ENCODE peak calls at places on chromosome 1, in six cellular contexts. One of them, this sample, is unnamed.

GRCh38 chr1:29162476-29163138 is 19.1 kb downstream of the SRSF4 start:
- DNase-seq in right atrium auricular region: peak
- DNase-seq in hepatocyte: no peak
- DNase-seq in WTC11: no peak
- DNase-seq in neural progenitor cell: no peak
- DNase-seq in tibial nerve: no peak
- DNase-seq in this sample: no peak

GRCh38 chr1:3207217-3207848 is 138.3 kb downstream of the PRDM16 start:
- DNase-seq in tibial nerve: no peak
- DNase-seq in WTC11: no peak
- DNase-seq in right atrium auricular region: no peak
- DNase-seq in hepatocyte: no peak
- DNase-seq in neural progenitor cell: no peak
- DNase-seq in this sample: no peak

GRCh38 chr1:171366816-171367215 is 52.8 kb downstream of the FMO4 start:
- DNase-seq in WTC11: no peak
- DNase-seq in neural progenitor cell: no peak
- DNase-seq in right atrium auricular region: no peak
- DNase-seq in hepatocyte: no peak
- DNase-seq in tibial nerve: no peak
- DNase-seq in this sample: no peak

GRCh38 chr1:25569599-25570458 is 26.4 kb downstream of the LDLRAP1 start:
- DNase-seq in hepatocyte: no peak
- DNase-seq in tibial nerve: no peak
- DNase-seq in neural progenitor cell: no peak
- DNase-seq in right atrium auricular region: no peak
- DNase-seq in WTC11: no peak
- DNase-seq in this sample: no peak

GRCh38 chr1:157829210-157829609 is 9.3 kb upstream of the FCRL1 start:
- DNase-seq in neural progenitor cell: no peak
- DNase-seq in tibial nerve: no peak
- DNase-seq in hepatocyte: no peak
- DNase-seq in WTC11: no peak
- DNase-seq in right atrium auricular region: no peak
- DNase-seq in this sample: no peak

GRCh38 chr1:113659010-113659409 is 100.3 kb downstream of the PHTF1 start:
- DNase-seq in tibial nerve: no peak
- DNase-seq in WTC11: no peak
- DNase-seq in neural progenitor cell: no peak
- DNase-seq in right atrium auricular region: no peak
- DNase-seq in hepatocyte: no peak
- DNase-seq in this sample: no peak

GRCh38 chr1:109890115-109890953 is 20.3 kb upstream of the CSF1 start:
- DNase-seq in tibial nerve: no peak
- DNase-seq in right atrium auricular region: no peak
- DNase-seq in neural progenitor cell: no peak
- DNase-seq in WTC11: no peak
- DNase-seq in hepatocyte: no peak
- DNase-seq in this sample: no peak

GRCh38 chr1:21251773-21252471 is 38.3 kb downstream of the ECE1 start:
- DNase-seq in hepatocyte: peak
- DNase-seq in neural progenitor cell: no peak
- DNase-seq in tibial nerve: no peak
- DNase-seq in WTC11: no peak
- DNase-seq in right atrium auricular region: peak
- DNase-seq in this sample: no peak

GRCh38 chr1:155982106-155982505 is 3.8 kb upstream of the ARHGEF2 start:
- DNase-seq in hepatocyte: no peak
- DNase-seq in neural progenitor cell: no peak
- DNase-seq in right atrium auricular region: no peak
- DNase-seq in WTC11: no peak
- DNase-seq in tibial nerve: no peak
- DNase-seq in this sample: no peak

GRCh38 chr1:240491156-240491555 is 120.8 kb downstream of the GREM2 start:
- DNase-seq in WTC11: no peak
- DNase-seq in right atrium auricular region: no peak
- DNase-seq in hepatocyte: no peak
- DNase-seq in neural progenitor cell: no peak
- DNase-seq in tibial nerve: no peak
- DNase-seq in this sample: no peak

GRCh38 chr1:207423560-207424292 is 30.4 kb upstream of the CR2 start:
- DNase-seq in hepatocyte: peak
- DNase-seq in tibial nerve: no peak
- DNase-seq in neural progenitor cell: peak
- DNase-seq in WTC11: peak
- DNase-seq in right atrium auricular region: no peak
- DNase-seq in this sample: no peak

GRCh38 chr1:33836911-33837310 is 27.0 kb upstream of the HMGB4 start:
- DNase-seq in neural progenitor cell: no peak
- DNase-seq in WTC11: no peak
- DNase-seq in right atrium auricular region: no peak
- DNase-seq in hepatocyte: no peak
- DNase-seq in tibial nerve: no peak
- DNase-seq in this sample: no peak

GRCh38 chr1:224533517-224533916 is 82.6 kb upstream of the CNIH3 start:
- DNase-seq in hepatocyte: no peak
- DNase-seq in right atrium auricular region: no peak
- DNase-seq in tibial nerve: no peak
- DNase-seq in neural progenitor cell: no peak
- DNase-seq in WTC11: no peak
- DNase-seq in this sample: no peak

GRCh38 chr1:152533327-152533938 is 19.2 kb downstream of the CRCT1 start:
- DNase-seq in tibial nerve: no peak
- DNase-seq in hepatocyte: no peak
- DNase-seq in WTC11: peak
- DNase-seq in neural progenitor cell: no peak
- DNase-seq in right atrium auricular region: no peak
- DNase-seq in this sample: no peak

GRCh38 chr1:53049574-53049967 is 12.4 kb upstream of the PODN start:
- DNase-seq in tibial nerve: no peak
- DNase-seq in neural progenitor cell: no peak
- DNase-seq in right atrium auricular region: no peak
- DNase-seq in hepatocyte: no peak
- DNase-seq in WTC11: no peak
- DNase-seq in this sample: no peak

GRCh38 chr1:4585216-4585615 is 69.2 kb upstream of the AJAP1 start:
- DNase-seq in neural progenitor cell: peak
- DNase-seq in hepatocyte: peak
- DNase-seq in right atrium auricular region: no peak
- DNase-seq in WTC11: peak
- DNase-seq in tibial nerve: no peak
- DNase-seq in this sample: no peak

GRCh38 chr1:68183895-68184294 is 48.4 kb downstream of the WLS start:
- DNase-seq in tibial nerve: no peak
- DNase-seq in right atrium auricular region: no peak
- DNase-seq in WTC11: no peak
- DNase-seq in neural progenitor cell: no peak
- DNase-seq in hepatocyte: no peak
- DNase-seq in this sample: no peak

GRCh38 chr1:182357913-182358312 is 33.7 kb downstream of the GLUL start:
- DNase-seq in hepatocyte: no peak
- DNase-seq in WTC11: no peak
- DNase-seq in right atrium auricular region: peak
- DNase-seq in tibial nerve: no peak
- DNase-seq in neural progenitor cell: peak
- DNase-seq in this sample: no peak

GRCh38 chr1:174023438-174023837 is 1.3 kb upstream of the RC3H1 start:
- DNase-seq in tibial nerve: no peak
- DNase-seq in neural progenitor cell: peak
- DNase-seq in WTC11: no peak
- DNase-seq in right atrium auricular region: no peak
- DNase-seq in hepatocyte: peak
- DNase-seq in this sample: no peak

GRCh38 chr1:202806845-202807366 is 1.3 kb downstream of the KDM5B start:
- DNase-seq in right atrium auricular region: peak
- DNase-seq in neural progenitor cell: peak
- DNase-seq in hepatocyte: peak
- DNase-seq in WTC11: peak
- DNase-seq in tibial nerve: no peak
- DNase-seq in this sample: peak

GRCh38 chr1:156828414-156829085 is 11.9 kb upstream of the SH2D2A start:
- DNase-seq in WTC11: no peak
- DNase-seq in right atrium auricular region: no peak
- DNase-seq in hepatocyte: no peak
- DNase-seq in tibial nerve: no peak
- DNase-seq in neural progenitor cell: no peak
- DNase-seq in this sample: no peak

GRCh38 chr1:221829327-221830011 is 87.6 kb upstream of the DUSP10 start:
- DNase-seq in WTC11: no peak
- DNase-seq in right atrium auricular region: no peak
- DNase-seq in hepatocyte: no peak
- DNase-seq in tibial nerve: no peak
- DNase-seq in neural progenitor cell: no peak
- DNase-seq in this sample: no peak

GRCh38 chr1:228647523-228648444 is 87.5 kb upstream of the RHOU start:
- DNase-seq in right atrium auricular region: no peak
- DNase-seq in tibial nerve: no peak
- DNase-seq in neural progenitor cell: peak
- DNase-seq in WTC11: peak
- DNase-seq in hepatocyte: peak
- DNase-seq in this sample: peak

GRCh38 chr1:119373465-119373864 is 4.9 kb downstream of the HAO2 start:
- DNase-seq in tibial nerve: no peak
- DNase-seq in neural progenitor cell: no peak
- DNase-seq in hepatocyte: peak
- DNase-seq in WTC11: no peak
- DNase-seq in right atrium auricular region: no peak
- DNase-seq in this sample: no peak

GRCh38 chr1:31954607-31955283 is 16.6 kb upstream of the PTP4A2 start:
- DNase-seq in right atrium auricular region: peak
- DNase-seq in tibial nerve: peak
- DNase-seq in neural progenitor cell: peak
- DNase-seq in hepatocyte: peak
- DNase-seq in WTC11: no peak
- DNase-seq in this sample: no peak

GRCh38 chr1:184033711-184034167 is 3.8 kb downstream of the COLGALT2 start:
- DNase-seq in hepatocyte: no peak
- DNase-seq in WTC11: no peak
- DNase-seq in right atrium auricular region: no peak
- DNase-seq in tibial nerve: no peak
- DNase-seq in neural progenitor cell: no peak
- DNase-seq in this sample: no peak

GRCh38 chr1:151852733-151853132 is 779 bp downstream of the THEM5 start:
- DNase-seq in tibial nerve: no peak
- DNase-seq in neural progenitor cell: no peak
- DNase-seq in WTC11: no peak
- DNase-seq in right atrium auricular region: no peak
- DNase-seq in hepatocyte: no peak
- DNase-seq in this sample: no peak

GRCh38 chr1:64340361-64340760 is 129.6 kb upstream of the CACHD1 start:
- DNase-seq in right atrium auricular region: no peak
- DNase-seq in tibial nerve: no peak
- DNase-seq in WTC11: no peak
- DNase-seq in hepatocyte: no peak
- DNase-seq in neural progenitor cell: no peak
- DNase-seq in this sample: no peak
- TF ChIP-seq CTCF in right atrium auricular region: no peak
- TF ChIP-seq CTCF in tibial nerve: no peak
- TF ChIP-seq CTCF in WTC11: no peak
- TF ChIP-seq CTCF in hepatocyte: no peak
- TF ChIP-seq CTCF in neural progenitor cell: no peak
- TF ChIP-seq CTCF in this sample: no peak

GRCh38 chr1:27551953-27552312 is 52.0 kb downstream of the AHDC1 start:
- DNase-seq in tibial nerve: no peak
- DNase-seq in neural progenitor cell: no peak
- DNase-seq in hepatocyte: no peak
- DNase-seq in WTC11: no peak
- DNase-seq in right atrium auricular region: no peak
- DNase-seq in this sample: no peak

GRCh38 chr1:27554293-27554692 is 49.7 kb downstream of the AHDC1 start:
- DNase-seq in tibial nerve: no peak
- DNase-seq in hepatocyte: no peak
- DNase-seq in right atrium auricular region: no peak
- DNase-seq in neural progenitor cell: no peak
- DNase-seq in WTC11: no peak
- DNase-seq in this sample: no peak

GRCh38 chr1:27554777-27555699 is 48.9 kb downstream of the AHDC1 start:
- DNase-seq in hepatocyte: no peak
- DNase-seq in neural progenitor cell: no peak
- DNase-seq in tibial nerve: peak
- DNase-seq in right atrium auricular region: peak
- DNase-seq in WTC11: no peak
- DNase-seq in this sample: no peak

GRCh38 chr1:27551170-27551952 is 52.6 kb downstream of the AHDC1 start:
- DNase-seq in neural progenitor cell: no peak
- DNase-seq in WTC11: no peak
- DNase-seq in right atrium auricular region: no peak
- DNase-seq in hepatocyte: no peak
- DNase-seq in tibial nerve: no peak
- DNase-seq in this sample: no peak

DNA sequence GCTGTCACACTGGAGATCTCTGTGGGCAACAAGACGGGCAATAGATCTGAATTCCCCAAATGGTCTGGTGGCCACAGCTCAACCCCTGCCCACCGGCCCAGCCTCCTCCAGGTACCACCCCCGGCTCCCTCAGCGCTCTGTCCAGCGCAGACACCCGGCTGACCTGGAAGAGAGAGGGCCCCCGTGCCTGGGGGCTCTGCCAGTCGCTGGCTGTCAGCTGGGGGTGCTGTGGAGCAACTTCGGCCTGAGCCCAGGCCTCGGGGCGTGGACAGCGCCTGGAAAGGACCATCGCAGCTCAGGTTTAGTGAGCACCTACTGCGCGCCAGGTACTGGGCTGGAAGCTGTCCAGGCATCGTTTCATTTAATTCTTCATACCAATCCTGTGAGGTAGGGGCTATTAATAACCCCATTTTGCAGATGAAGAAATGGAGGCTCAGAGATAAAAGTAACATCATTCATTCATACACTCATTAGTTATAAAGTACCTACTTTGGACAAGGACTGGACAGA is 51.0 kb downstream of the AHDC1 start:
- DNase-seq in right atrium auricular region: no peak
- DNase-seq in tibial nerve: no peak
- DNase-seq in hepatocyte: no peak
- DNase-seq in WTC11: peak
- DNase-seq in neural progenitor cell: no peak
- DNase-seq in this sample: no peak
- TF ChIP-seq CTCF in right atrium auricular region: no peak
- TF ChIP-seq CTCF in tibial nerve: no peak
- TF ChIP-seq CTCF in hepatocyte: no peak
- TF ChIP-seq CTCF in WTC11: no peak
- TF ChIP-seq CTCF in neural progenitor cell: no peak
- TF ChIP-seq CTCF in this sample: no peak

DNA sequence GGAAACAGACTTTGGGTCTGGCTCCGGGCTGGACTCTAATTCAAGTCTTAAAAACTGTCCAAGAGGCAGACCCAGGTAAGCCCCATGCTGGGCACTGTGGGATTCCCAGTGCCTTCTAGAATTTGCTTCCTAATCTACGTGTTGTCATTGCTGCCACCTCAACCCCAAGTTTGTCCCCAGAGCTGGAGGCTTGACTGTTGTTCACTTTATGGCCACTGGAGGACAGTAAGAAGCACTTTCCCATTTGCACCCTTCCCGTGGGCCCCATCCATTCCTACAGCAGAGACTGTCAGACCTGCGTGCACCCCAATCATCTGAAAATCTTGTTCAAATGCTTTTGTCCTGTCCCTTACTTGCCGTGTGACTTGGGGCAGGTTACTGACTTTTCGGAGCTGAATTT is 29.4 kb upstream of the VASH2 start:
- DNase-seq in right atrium auricular region: no peak
- DNase-seq in hepatocyte: no peak
- DNase-seq in tibial nerve: no peak
- DNase-seq in neural progenitor cell: no peak
- DNase-seq in WTC11: peak
- DNase-seq in this sample: no peak
- TF ChIP-seq CTCF in right atrium auricular region: no peak
- TF ChIP-seq CTCF in hepatocyte: peak
- TF ChIP-seq CTCF in tibial nerve: no peak
- TF ChIP-seq CTCF in neural progenitor cell: peak
- TF ChIP-seq CTCF in WTC11: peak
- TF ChIP-seq CTCF in this sample: no peak

GRCh38 chr1:236486315-236486714 is 37.5 kb upstream of the LGALS8 start:
- DNase-seq in hepatocyte: no peak
- DNase-seq in neural progenitor cell: no peak
- DNase-seq in tibial nerve: no peak
- DNase-seq in right atrium auricular region: no peak
- DNase-seq in WTC11: no peak
- DNase-seq in this sample: no peak
- TF ChIP-seq CTCF in hepatocyte: no peak
- TF ChIP-seq CTCF in neural progenitor cell: no peak
- TF ChIP-seq CTCF in tibial nerve: no peak
- TF ChIP-seq CTCF in right atrium auricular region: no peak
- TF ChIP-seq CTCF in WTC11: no peak
- TF ChIP-seq CTCF in this sample: no peak

This sample was measured in mesothelial cell of epicardium.